ENCODE peak calls at places on chromosomes 4 and X, in nine cellular contexts. One of them, this sample, is unnamed.

GRCh38 chr4:107654694-107655093 is 65.3 kb downstream of the PAPSS1 start:
- DNase-seq in endothelial cell of umbilical vein: no peak
- DNase-seq in A549: peak
- DNase-seq in SK-N-SH: no peak
- DNase-seq in HCT116: no peak
- DNase-seq in GM12878: no peak
- DNase-seq in K562: peak
- DNase-seq in HepG2: peak
- DNase-seq in H1: no peak
- DNase-seq in this sample: no peak

GRCh38 chr4:147492761-147493160 is 11.9 kb downstream of the EDNRA start:
- DNase-seq in endothelial cell of umbilical vein: peak
- DNase-seq in A549: no peak
- DNase-seq in SK-N-SH: no peak
- DNase-seq in HCT116: no peak
- DNase-seq in GM12878: peak
- DNase-seq in K562: no peak
- DNase-seq in HepG2: no peak
- DNase-seq in H1: no peak
- DNase-seq in this sample: no peak

GRCh38 chr4:170014359-170015008 is 11.7 kb downstream of the MFAP3L start:
- DNase-seq in endothelial cell of umbilical vein: no peak
- DNase-seq in A549: no peak
- DNase-seq in SK-N-SH: peak
- DNase-seq in HCT116: no peak
- DNase-seq in GM12878: no peak
- DNase-seq in K562: no peak
- DNase-seq in HepG2: no peak
- DNase-seq in H1: no peak
- DNase-seq in this sample: no peak

GRCh38 chrX:122878269-122878668 is 305.8 kb upstream of the GRIA3 start:
- DNase-seq in endothelial cell of umbilical vein: no peak
- DNase-seq in A549: no peak
- DNase-seq in SK-N-SH: no peak
- DNase-seq in HCT116: no peak
- DNase-seq in GM12878: no peak
- DNase-seq in K562: no peak
- DNase-seq in HepG2: no peak
- DNase-seq in H1: no peak
- DNase-seq in this sample: no peak

GRCh38 chr4:22514431-22514830 is 1.4 kb downstream of the ADGRA3 start:
- DNase-seq in endothelial cell of umbilical vein: no peak
- DNase-seq in A549: no peak
- DNase-seq in SK-N-SH: no peak
- DNase-seq in HCT116: no peak
- DNase-seq in GM12878: no peak
- DNase-seq in K562: no peak
- DNase-seq in HepG2: no peak
- DNase-seq in H1: no peak
- DNase-seq in this sample: no peak

GRCh38 chr4:128366212-128366611 is 78.6 kb upstream of the PGRMC2 start:
- DNase-seq in endothelial cell of umbilical vein: no peak
- DNase-seq in A549: no peak
- DNase-seq in SK-N-SH: no peak
- DNase-seq in HCT116: no peak
- DNase-seq in GM12878: no peak
- DNase-seq in K562: no peak
- DNase-seq in HepG2: no peak
- DNase-seq in H1: no peak
- DNase-seq in this sample: no peak

GRCh38 chr4:126364290-126364978 is 1049.7 kb downstream of the FAT4 start:
- DNase-seq in endothelial cell of umbilical vein: peak
- DNase-seq in A549: no peak
- DNase-seq in SK-N-SH: no peak
- DNase-seq in HCT116: no peak
- DNase-seq in GM12878: no peak
- DNase-seq in K562: no peak
- DNase-seq in HepG2: no peak
- DNase-seq in H1: no peak
- DNase-seq in this sample: no peak

GRCh38 chr4:109079731-109080130 is 222.7 kb downstream of the COL25A1 start:
- DNase-seq in endothelial cell of umbilical vein: peak
- DNase-seq in A549: no peak
- DNase-seq in SK-N-SH: no peak
- DNase-seq in HCT116: no peak
- DNase-seq in GM12878: no peak
- DNase-seq in K562: no peak
- DNase-seq in HepG2: no peak
- DNase-seq in H1: no peak
- DNase-seq in this sample: peak

GRCh38 chr4:150821641-150822040 is 193.4 kb downstream of the LRBA start:
- DNase-seq in endothelial cell of umbilical vein: peak
- DNase-seq in A549: no peak
- DNase-seq in SK-N-SH: no peak
- DNase-seq in HCT116: no peak
- DNase-seq in GM12878: no peak
- DNase-seq in K562: no peak
- DNase-seq in HepG2: no peak
- DNase-seq in H1: no peak
- DNase-seq in this sample: no peak

GRCh38 chr4:127244515-127244914 is 388.2 kb upstream of the INTU start:
- DNase-seq in endothelial cell of umbilical vein: no peak
- DNase-seq in A549: no peak
- DNase-seq in SK-N-SH: no peak
- DNase-seq in HCT116: no peak
- DNase-seq in GM12878: no peak
- DNase-seq in K562: no peak
- DNase-seq in HepG2: no peak
- DNase-seq in H1: no peak
- DNase-seq in this sample: no peak

GRCh38 chr4:72887152-72887551 is 182.4 kb downstream of the COX18 start:
- DNase-seq in endothelial cell of umbilical vein: no peak
- DNase-seq in A549: no peak
- DNase-seq in SK-N-SH: no peak
- DNase-seq in HCT116: no peak
- DNase-seq in GM12878: no peak
- DNase-seq in K562: no peak
- DNase-seq in HepG2: no peak
- DNase-seq in H1: no peak
- DNase-seq in this sample: no peak

GRCh38 chr4:66640216-66640615 is 905.1 kb downstream of the CENPC start:
- DNase-seq in endothelial cell of umbilical vein: no peak
- DNase-seq in A549: no peak
- DNase-seq in SK-N-SH: no peak
- DNase-seq in HCT116: no peak
- DNase-seq in GM12878: no peak
- DNase-seq in K562: no peak
- DNase-seq in HepG2: no peak
- DNase-seq in H1: no peak
- DNase-seq in this sample: no peak

GRCh38 chr4:183987529-183987946 is 82.4 kb downstream of the STOX2 start:
- DNase-seq in endothelial cell of umbilical vein: peak
- DNase-seq in A549: peak
- DNase-seq in SK-N-SH: peak
- DNase-seq in HCT116: peak
- DNase-seq in GM12878: no peak
- DNase-seq in K562: peak
- DNase-seq in HepG2: no peak
- DNase-seq in H1: no peak
- DNase-seq in this sample: peak

GRCh38 chrX:148867596-148867995 is 367.2 kb downstream of the AFF2 start:
- DNase-seq in endothelial cell of umbilical vein: no peak
- DNase-seq in A549: no peak
- DNase-seq in SK-N-SH: no peak
- DNase-seq in HCT116: no peak
- DNase-seq in GM12878: no peak
- DNase-seq in K562: no peak
- DNase-seq in HepG2: no peak
- DNase-seq in H1: no peak
- DNase-seq in this sample: no peak

GRCh38 chrX:107700317-107700774 is 72.0 kb downstream of the PRPS1 start:
- DNase-seq in endothelial cell of umbilical vein: no peak
- DNase-seq in A549: no peak
- DNase-seq in SK-N-SH: no peak
- DNase-seq in HCT116: no peak
- DNase-seq in GM12878: no peak
- DNase-seq in K562: no peak
- DNase-seq in HepG2: no peak
- DNase-seq in H1: no peak
- DNase-seq in this sample: peak

GRCh38 chrX:76148011-76148665 is 24.7 kb upstream of the PBDC1 start:
- DNase-seq in endothelial cell of umbilical vein: peak
- DNase-seq in A549: no peak
- DNase-seq in SK-N-SH: no peak
- DNase-seq in HCT116: no peak
- DNase-seq in GM12878: peak
- DNase-seq in K562: peak
- DNase-seq in HepG2: peak
- DNase-seq in H1: no peak
- DNase-seq in this sample: peak
- H3K4me3 ChIP-seq in endothelial cell of umbilical vein: no peak
- H3K4me3 ChIP-seq in A549: peak
- H3K4me3 ChIP-seq in SK-N-SH: peak
- H3K4me3 ChIP-seq in HCT116: no peak
- H3K4me3 ChIP-seq in GM12878: peak
- H3K4me3 ChIP-seq in K562: no peak
- H3K4me3 ChIP-seq in HepG2: peak
- H3K4me3 ChIP-seq in H1: no peak
- H3K4me3 ChIP-seq in this sample: peak

DNA sequence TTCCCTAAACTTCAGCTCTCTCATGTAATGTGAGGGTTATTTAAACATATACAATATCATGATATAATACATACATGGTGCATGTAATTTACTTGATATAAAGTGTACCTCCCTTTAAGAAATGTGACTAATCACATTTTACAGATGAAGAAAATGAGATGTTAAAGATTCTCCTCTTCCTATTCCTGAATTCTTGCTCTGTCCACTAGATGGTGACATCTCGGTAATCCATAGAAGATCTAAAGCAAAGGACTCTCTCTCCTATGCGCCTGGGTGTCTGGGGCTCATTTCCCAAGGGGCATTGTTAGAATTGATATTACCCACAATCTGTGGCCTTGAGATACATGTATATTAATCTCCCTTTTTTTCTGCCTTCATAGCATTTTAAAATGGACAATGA is 804.9 kb downstream of the RAB28 start:
- DNase-seq in endothelial cell of umbilical vein: no peak
- DNase-seq in A549: peak
- DNase-seq in SK-N-SH: peak
- DNase-seq in HCT116: peak
- DNase-seq in GM12878: no peak
- DNase-seq in K562: no peak
- DNase-seq in HepG2: peak
- DNase-seq in H1: no peak
- DNase-seq in this sample: peak
- TF ChIP-seq CTCF in endothelial cell of umbilical vein: no peak
- TF ChIP-seq CTCF in A549: no peak
- TF ChIP-seq CTCF in SK-N-SH: peak
- TF ChIP-seq CTCF in HCT116: peak
- TF ChIP-seq CTCF in GM12878: peak
- TF ChIP-seq CTCF in K562: no peak
- TF ChIP-seq CTCF in HepG2: peak
- TF ChIP-seq CTCF in H1: no peak
- TF ChIP-seq CTCF in this sample: peak

GRCh38 chr4:6308890-6309643 is 39.4 kb downstream of the WFS1 start:
- DNase-seq in endothelial cell of umbilical vein: peak
- DNase-seq in A549: peak
- DNase-seq in SK-N-SH: peak
- DNase-seq in HCT116: no peak
- DNase-seq in GM12878: no peak
- DNase-seq in K562: no peak
- DNase-seq in HepG2: peak
- DNase-seq in H1: peak
- DNase-seq in this sample: no peak

GRCh38 chr4:6306299-6306698 is 36.6 kb downstream of the WFS1 start:
- DNase-seq in endothelial cell of umbilical vein: no peak
- DNase-seq in A549: no peak
- DNase-seq in SK-N-SH: no peak
- DNase-seq in HCT116: no peak
- DNase-seq in GM12878: no peak
- DNase-seq in K562: no peak
- DNase-seq in HepG2: no peak
- DNase-seq in H1: no peak
- DNase-seq in this sample: no peak

GRCh38 chr4:6309755-6310154 is 40.1 kb downstream of the WFS1 start:
- DNase-seq in endothelial cell of umbilical vein: no peak
- DNase-seq in A549: no peak
- DNase-seq in SK-N-SH: no peak
- DNase-seq in HCT116: no peak
- DNase-seq in GM12878: no peak
- DNase-seq in K562: no peak
- DNase-seq in HepG2: no peak
- DNase-seq in H1: no peak
- DNase-seq in this sample: no peak

GRCh38 chr4:6307230-6307629 is 37.6 kb downstream of the WFS1 start:
- DNase-seq in endothelial cell of umbilical vein: no peak
- DNase-seq in A549: no peak
- DNase-seq in SK-N-SH: no peak
- DNase-seq in HCT116: no peak
- DNase-seq in GM12878: no peak
- DNase-seq in K562: no peak
- DNase-seq in HepG2: no peak
- DNase-seq in H1: no peak
- DNase-seq in this sample: no peak

DNA sequence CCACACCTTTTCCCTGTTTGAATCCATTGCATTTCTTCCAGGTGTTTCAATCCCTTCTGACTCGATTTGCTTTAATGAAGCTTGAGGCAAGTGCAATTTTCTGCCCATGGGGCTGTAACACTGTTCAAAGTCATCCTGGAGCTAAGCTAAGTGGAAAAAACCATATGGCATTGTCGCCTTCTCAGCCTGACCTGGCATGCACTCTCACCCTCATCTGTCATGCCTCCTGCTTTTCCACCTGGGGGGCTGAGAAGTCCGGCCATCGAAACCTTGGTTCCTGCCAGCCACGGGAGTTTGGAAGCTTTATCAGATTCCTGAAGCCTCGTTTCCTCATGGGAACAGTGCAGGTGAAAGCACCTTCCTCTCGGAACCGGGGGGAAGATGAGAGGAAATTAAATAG is 38.2 kb downstream of the WFS1 start:
- DNase-seq in endothelial cell of umbilical vein: no peak
- DNase-seq in A549: no peak
- DNase-seq in SK-N-SH: no peak
- DNase-seq in HCT116: no peak
- DNase-seq in GM12878: no peak
- DNase-seq in K562: no peak
- DNase-seq in HepG2: no peak
- DNase-seq in H1: no peak
- DNase-seq in this sample: no peak
- TF ChIP-seq MAX in endothelial cell of umbilical vein: no peak
- TF ChIP-seq MAX in A549: no peak
- TF ChIP-seq MAX in SK-N-SH: no peak
- TF ChIP-seq MAX in HCT116: no peak
- TF ChIP-seq MAX in GM12878: no peak
- TF ChIP-seq MAX in K562: no peak
- TF ChIP-seq MAX in HepG2: no peak
- TF ChIP-seq MAX in H1: no peak
- TF ChIP-seq MAX in this sample: no peak

DNA sequence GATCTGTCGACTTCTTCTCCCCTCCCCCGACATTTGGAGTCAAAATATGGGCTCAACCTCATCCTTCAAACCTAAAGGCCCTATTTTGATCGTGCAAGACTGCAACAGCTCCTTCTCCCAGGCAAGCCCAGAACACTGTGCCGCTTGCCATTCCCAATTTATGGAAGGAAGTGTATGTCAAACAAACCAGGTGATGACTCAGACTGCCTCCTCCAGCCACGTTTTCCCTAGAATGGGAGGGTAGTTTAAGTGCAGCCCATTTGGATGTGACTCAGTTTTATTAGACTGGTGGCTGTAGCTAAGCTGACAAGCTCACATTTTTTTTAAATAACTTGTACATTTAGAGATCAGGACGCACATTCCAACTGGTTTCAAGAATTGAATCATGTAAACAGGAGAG is 570.4 kb upstream of the DIPK2B start:
- DNase-seq in endothelial cell of umbilical vein: peak
- DNase-seq in A549: peak
- DNase-seq in SK-N-SH: no peak
- DNase-seq in HCT116: peak
- DNase-seq in GM12878: no peak
- DNase-seq in K562: peak
- DNase-seq in HepG2: peak
- DNase-seq in H1: no peak
- DNase-seq in this sample: peak
- H3K4me3 ChIP-seq in endothelial cell of umbilical vein: peak
- H3K4me3 ChIP-seq in A549: peak
- H3K4me3 ChIP-seq in SK-N-SH: peak
- H3K4me3 ChIP-seq in HCT116: peak
- H3K4me3 ChIP-seq in GM12878: no peak
- H3K4me3 ChIP-seq in K562: peak
- H3K4me3 ChIP-seq in HepG2: no peak
- H3K4me3 ChIP-seq in H1: no peak
- H3K4me3 ChIP-seq in this sample: peak

This sample was measured in NB4.